ENCODE peak calls at places on chromosome 15, in nine cellular contexts. One of them, this sample, is unnamed. For H3K27me3 and H3K4me1, the result is how much of the 10 kb centered on the place peaks cover.

GRCh38 chr15:40327338-40327917 is 3.9 kb downstream of the INAFM2 start:
- DNase-seq in IMR-90: no peak
- DNase-seq in stomach: no peak
- DNase-seq in GM23338: peak
- DNase-seq in fibroblast of lung: no peak
- DNase-seq in CD4-positive, CD25-positive, alpha-beta regulatory T cell: no peak
- DNase-seq in uterus: no peak
- DNase-seq in heart right ventricle: no peak
- DNase-seq in thoracic aorta: no peak
- DNase-seq in this sample: no peak

GRCh38 chr15:69489101-69489571 is 36.5 kb downstream of the RPLP1 start:
- DNase-seq in IMR-90: no peak
- DNase-seq in stomach: no peak
- DNase-seq in GM23338: no peak
- DNase-seq in fibroblast of lung: peak
- DNase-seq in CD4-positive, CD25-positive, alpha-beta regulatory T cell: no peak
- DNase-seq in uterus: no peak
- DNase-seq in heart right ventricle: no peak
- DNase-seq in thoracic aorta: no peak
- DNase-seq in this sample: no peak

GRCh38 chr15:35439291-35439690 is 106.7 kb downstream of the DPH6 start:
- DNase-seq in IMR-90: peak
- DNase-seq in stomach: no peak
- DNase-seq in GM23338: no peak
- DNase-seq in fibroblast of lung: peak
- DNase-seq in CD4-positive, CD25-positive, alpha-beta regulatory T cell: no peak
- DNase-seq in uterus: no peak
- DNase-seq in heart right ventricle: no peak
- DNase-seq in thoracic aorta: no peak
- DNase-seq in this sample: no peak

GRCh38 chr15:45200799-45201556 is 13.2 kb upstream of the SHF start:
- DNase-seq in IMR-90: peak
- DNase-seq in stomach: peak
- DNase-seq in GM23338: peak
- DNase-seq in fibroblast of lung: peak
- DNase-seq in CD4-positive, CD25-positive, alpha-beta regulatory T cell: peak
- DNase-seq in uterus: peak
- DNase-seq in heart right ventricle: peak
- DNase-seq in thoracic aorta: peak
- DNase-seq in this sample: no peak

GRCh38 chr15:101128191-101128590 is 123.7 kb downstream of the CHSY1 start:
- DNase-seq in IMR-90: peak
- DNase-seq in stomach: no peak
- DNase-seq in GM23338: peak
- DNase-seq in fibroblast of lung: peak
- DNase-seq in CD4-positive, CD25-positive, alpha-beta regulatory T cell: no peak
- DNase-seq in uterus: peak
- DNase-seq in heart right ventricle: no peak
- DNase-seq in thoracic aorta: no peak
- DNase-seq in this sample: peak

GRCh38 chr15:100766225-100767001 is 113.2 kb upstream of the ALDH1A3 start:
- DNase-seq in IMR-90: no peak
- DNase-seq in stomach: no peak
- DNase-seq in GM23338: no peak
- DNase-seq in fibroblast of lung: no peak
- DNase-seq in CD4-positive, CD25-positive, alpha-beta regulatory T cell: no peak
- DNase-seq in uterus: no peak
- DNase-seq in heart right ventricle: no peak
- DNase-seq in thoracic aorta: no peak
- DNase-seq in this sample: no peak

GRCh38 chr15:84715442-84716035 is 400 bp downstream of the SEC11A start:
- DNase-seq in IMR-90: peak
- DNase-seq in stomach: peak
- DNase-seq in GM23338: peak
- DNase-seq in fibroblast of lung: peak
- DNase-seq in CD4-positive, CD25-positive, alpha-beta regulatory T cell: peak
- DNase-seq in uterus: no peak
- DNase-seq in heart right ventricle: no peak
- DNase-seq in thoracic aorta: no peak
- DNase-seq in this sample: peak

GRCh38 chr15:56906766-56907165 is 11.7 kb upstream of the TCF12 start:
- DNase-seq in IMR-90: no peak
- DNase-seq in stomach: no peak
- DNase-seq in GM23338: no peak
- DNase-seq in fibroblast of lung: no peak
- DNase-seq in CD4-positive, CD25-positive, alpha-beta regulatory T cell: no peak
- DNase-seq in uterus: no peak
- DNase-seq in heart right ventricle: no peak
- DNase-seq in thoracic aorta: no peak
- DNase-seq in this sample: no peak

GRCh38 chr15:64951777-64952418 is 37.8 kb downstream of the SPG21 start:
- DNase-seq in IMR-90: no peak
- DNase-seq in stomach: no peak
- DNase-seq in GM23338: no peak
- DNase-seq in fibroblast of lung: no peak
- DNase-seq in CD4-positive, CD25-positive, alpha-beta regulatory T cell: no peak
- DNase-seq in uterus: no peak
- DNase-seq in heart right ventricle: no peak
- DNase-seq in thoracic aorta: no peak
- DNase-seq in this sample: no peak

GRCh38 chr15:98719169-98719515 is 70.8 kb downstream of the IGF1R start:
- DNase-seq in IMR-90: no peak
- DNase-seq in stomach: no peak
- DNase-seq in GM23338: no peak
- DNase-seq in fibroblast of lung: peak
- DNase-seq in CD4-positive, CD25-positive, alpha-beta regulatory T cell: no peak
- DNase-seq in uterus: no peak
- DNase-seq in heart right ventricle: no peak
- DNase-seq in thoracic aorta: no peak
- DNase-seq in this sample: no peak

GRCh38 chr15:75723847-75724660 is 11.4 kb upstream of the CSPG4 start:
- DNase-seq in IMR-90: peak
- DNase-seq in stomach: peak
- DNase-seq in GM23338: peak
- DNase-seq in fibroblast of lung: peak
- DNase-seq in CD4-positive, CD25-positive, alpha-beta regulatory T cell: no peak
- DNase-seq in uterus: peak
- DNase-seq in heart right ventricle: peak
- DNase-seq in thoracic aorta: peak
- DNase-seq in this sample: peak

GRCh38 chr15:58279106-58279505 is 140.9 kb downstream of the AQP9 start:
- DNase-seq in IMR-90: no peak
- DNase-seq in stomach: no peak
- DNase-seq in GM23338: no peak
- DNase-seq in fibroblast of lung: no peak
- DNase-seq in CD4-positive, CD25-positive, alpha-beta regulatory T cell: no peak
- DNase-seq in uterus: no peak
- DNase-seq in heart right ventricle: no peak
- DNase-seq in thoracic aorta: no peak
- DNase-seq in this sample: no peak

GRCh38 chr15:84685304-84685703 is 27.3 kb upstream of the NMB start:
- DNase-seq in IMR-90: peak
- DNase-seq in stomach: no peak
- DNase-seq in GM23338: no peak
- DNase-seq in fibroblast of lung: peak
- DNase-seq in CD4-positive, CD25-positive, alpha-beta regulatory T cell: no peak
- DNase-seq in uterus: no peak
- DNase-seq in heart right ventricle: peak
- DNase-seq in thoracic aorta: peak
- DNase-seq in this sample: no peak

GRCh38 chr15:63358296-63359029 is 23.2 kb downstream of the CA12 start:
- DNase-seq in IMR-90: no peak
- DNase-seq in stomach: no peak
- DNase-seq in GM23338: no peak
- DNase-seq in fibroblast of lung: no peak
- DNase-seq in CD4-positive, CD25-positive, alpha-beta regulatory T cell: no peak
- DNase-seq in uterus: no peak
- DNase-seq in heart right ventricle: no peak
- DNase-seq in thoracic aorta: no peak
- DNase-seq in this sample: no peak

GRCh38 chr15:83565553-83566159 is 88.3 kb upstream of the ADAMTSL3 start:
- DNase-seq in IMR-90: peak
- DNase-seq in stomach: no peak
- DNase-seq in GM23338: peak
- DNase-seq in fibroblast of lung: peak
- DNase-seq in CD4-positive, CD25-positive, alpha-beta regulatory T cell: no peak
- DNase-seq in uterus: no peak
- DNase-seq in heart right ventricle: no peak
- DNase-seq in thoracic aorta: no peak
- DNase-seq in this sample: no peak
- H3K27ac ChIP-seq in IMR-90: no peak
- H3K27ac ChIP-seq in stomach: no peak
- H3K27ac ChIP-seq in GM23338: no peak
- H3K27ac ChIP-seq in fibroblast of lung: no peak
- H3K27ac ChIP-seq in CD4-positive, CD25-positive, alpha-beta regulatory T cell: no peak
- H3K27ac ChIP-seq in uterus: no peak
- H3K27ac ChIP-seq in heart right ventricle: no peak
- H3K27ac ChIP-seq in thoracic aorta: no peak
- H3K27ac ChIP-seq in this sample: no peak

GRCh38 chr15:67067930-67068542 is 2.6 kb downstream of the SMAD3 start:
- DNase-seq in IMR-90: peak
- DNase-seq in stomach: no peak
- DNase-seq in GM23338: no peak
- DNase-seq in fibroblast of lung: peak
- DNase-seq in CD4-positive, CD25-positive, alpha-beta regulatory T cell: no peak
- DNase-seq in uterus: no peak
- DNase-seq in heart right ventricle: no peak
- DNase-seq in thoracic aorta: no peak
- DNase-seq in this sample: no peak
- H3K27me3 ChIP-seq in IMR-90: under half
- H3K27me3 ChIP-seq in stomach: under half
- H3K27me3 ChIP-seq in GM23338: under half
- H3K27me3 ChIP-seq in fibroblast of lung: under half
- H3K27me3 ChIP-seq in CD4-positive, CD25-positive, alpha-beta regulatory T cell: under half
- H3K27me3 ChIP-seq in uterus: under half
- H3K27me3 ChIP-seq in heart right ventricle: under half
- H3K27me3 ChIP-seq in thoracic aorta: under half
- H3K27me3 ChIP-seq in this sample: under half

GRCh38 chr15:80780416-80781221 is 1.4 kb downstream of the CEMIP start:
- DNase-seq in IMR-90: peak
- DNase-seq in stomach: peak
- DNase-seq in GM23338: peak
- DNase-seq in fibroblast of lung: peak
- DNase-seq in CD4-positive, CD25-positive, alpha-beta regulatory T cell: no peak
- DNase-seq in uterus: no peak
- DNase-seq in heart right ventricle: peak
- DNase-seq in thoracic aorta: no peak
- DNase-seq in this sample: no peak

GRCh38 chr15:80777836-80778620 is 1.1 kb upstream of the CEMIP start:
- DNase-seq in IMR-90: no peak
- DNase-seq in stomach: no peak
- DNase-seq in GM23338: no peak
- DNase-seq in fibroblast of lung: no peak
- DNase-seq in CD4-positive, CD25-positive, alpha-beta regulatory T cell: no peak
- DNase-seq in uterus: no peak
- DNase-seq in heart right ventricle: no peak
- DNase-seq in thoracic aorta: no peak
- DNase-seq in this sample: no peak

GRCh38 chr15:80779658-80780415 is 667 bp downstream of the CEMIP start:
- DNase-seq in IMR-90: peak
- DNase-seq in stomach: no peak
- DNase-seq in GM23338: peak
- DNase-seq in fibroblast of lung: peak
- DNase-seq in CD4-positive, CD25-positive, alpha-beta regulatory T cell: no peak
- DNase-seq in uterus: no peak
- DNase-seq in heart right ventricle: peak
- DNase-seq in thoracic aorta: no peak
- DNase-seq in this sample: no peak

GRCh38 chr15:80778621-80778963 is 578 bp upstream of the CEMIP start:
- DNase-seq in IMR-90: no peak
- DNase-seq in stomach: no peak
- DNase-seq in GM23338: no peak
- DNase-seq in fibroblast of lung: no peak
- DNase-seq in CD4-positive, CD25-positive, alpha-beta regulatory T cell: no peak
- DNase-seq in uterus: no peak
- DNase-seq in heart right ventricle: no peak
- DNase-seq in thoracic aorta: no peak
- DNase-seq in this sample: no peak

GRCh38 chr15:80778964-80779657 is at the start of gene CEMIP:
- DNase-seq in IMR-90: peak
- DNase-seq in stomach: peak
- DNase-seq in GM23338: peak
- DNase-seq in fibroblast of lung: peak
- DNase-seq in CD4-positive, CD25-positive, alpha-beta regulatory T cell: no peak
- DNase-seq in uterus: peak
- DNase-seq in heart right ventricle: peak
- DNase-seq in thoracic aorta: no peak
- DNase-seq in this sample: no peak
- H3K4me1 ChIP-seq in IMR-90: under half
- H3K4me1 ChIP-seq in stomach: under half
- H3K4me1 ChIP-seq in GM23338: under half
- H3K4me1 ChIP-seq in fibroblast of lung: under half
- H3K4me1 ChIP-seq in CD4-positive, CD25-positive, alpha-beta regulatory T cell: under half
- H3K4me1 ChIP-seq in uterus: under half
- H3K4me1 ChIP-seq in heart right ventricle: under half
- H3K4me1 ChIP-seq in thoracic aorta: under half
- H3K4me1 ChIP-seq in this sample: under half

GRCh38 chr15:29785068-29785467 is 37.2 kb downstream of the TJP1 start:
- DNase-seq in IMR-90: no peak
- DNase-seq in stomach: no peak
- DNase-seq in GM23338: no peak
- DNase-seq in fibroblast of lung: no peak
- DNase-seq in CD4-positive, CD25-positive, alpha-beta regulatory T cell: no peak
- DNase-seq in uterus: no peak
- DNase-seq in heart right ventricle: no peak
- DNase-seq in thoracic aorta: no peak
- DNase-seq in this sample: no peak
- H3K27ac ChIP-seq in IMR-90: no peak
- H3K27ac ChIP-seq in stomach: no peak
- H3K27ac ChIP-seq in GM23338: no peak
- H3K27ac ChIP-seq in fibroblast of lung: no peak
- H3K27ac ChIP-seq in CD4-positive, CD25-positive, alpha-beta regulatory T cell: no peak
- H3K27ac ChIP-seq in uterus: no peak
- H3K27ac ChIP-seq in heart right ventricle: no peak
- H3K27ac ChIP-seq in thoracic aorta: no peak
- H3K27ac ChIP-seq in this sample: no peak

GRCh38 chr15:61503383-61503969 is 274.4 kb upstream of the RORA start:
- DNase-seq in IMR-90: no peak
- DNase-seq in stomach: no peak
- DNase-seq in GM23338: no peak
- DNase-seq in fibroblast of lung: no peak
- DNase-seq in CD4-positive, CD25-positive, alpha-beta regulatory T cell: no peak
- DNase-seq in uterus: no peak
- DNase-seq in heart right ventricle: no peak
- DNase-seq in thoracic aorta: no peak
- DNase-seq in this sample: no peak

GRCh38 chr15:61501815-61502214 is 272.7 kb upstream of the RORA start:
- DNase-seq in IMR-90: no peak
- DNase-seq in stomach: no peak
- DNase-seq in GM23338: no peak
- DNase-seq in fibroblast of lung: no peak
- DNase-seq in CD4-positive, CD25-positive, alpha-beta regulatory T cell: no peak
- DNase-seq in uterus: no peak
- DNase-seq in heart right ventricle: no peak
- DNase-seq in thoracic aorta: no peak
- DNase-seq in this sample: no peak

GRCh38 chr15:61499371-61499770 is 270.3 kb upstream of the RORA start:
- DNase-seq in IMR-90: no peak
- DNase-seq in stomach: no peak
- DNase-seq in GM23338: peak
- DNase-seq in fibroblast of lung: peak
- DNase-seq in CD4-positive, CD25-positive, alpha-beta regulatory T cell: no peak
- DNase-seq in uterus: no peak
- DNase-seq in heart right ventricle: no peak
- DNase-seq in thoracic aorta: no peak
- DNase-seq in this sample: no peak

GRCh38 chr15:61500951-61501350 is 271.8 kb upstream of the RORA start:
- DNase-seq in IMR-90: no peak
- DNase-seq in stomach: no peak
- DNase-seq in GM23338: no peak
- DNase-seq in fibroblast of lung: no peak
- DNase-seq in CD4-positive, CD25-positive, alpha-beta regulatory T cell: no peak
- DNase-seq in uterus: no peak
- DNase-seq in heart right ventricle: no peak
- DNase-seq in thoracic aorta: no peak
- DNase-seq in this sample: no peak
- H3K27me3 ChIP-seq in IMR-90: under half
- H3K27me3 ChIP-seq in stomach: under half
- H3K27me3 ChIP-seq in GM23338: under half
- H3K27me3 ChIP-seq in fibroblast of lung: under half
- H3K27me3 ChIP-seq in CD4-positive, CD25-positive, alpha-beta regulatory T cell: under half
- H3K27me3 ChIP-seq in uterus: under half
- H3K27me3 ChIP-seq in heart right ventricle: under half
- H3K27me3 ChIP-seq in thoracic aorta: under half
- H3K27me3 ChIP-seq in this sample: under half